ENCODE peak calls at places on chromosomes 12 and 14, in four cellular contexts. C is IMR-90, W is NCI-H1105, U is cardiac fibroblast. B is an unnamed sample.

GRCh38 chr12:109571773-109572505 is 1.4 kb downstream of the MMAB start:
- DNase-seq in W (no peak), U (no peak), C (no peak), B (no peak)

GRCh38 chr12:54460317-54460935 is 13.0 kb downstream of the GTSF1 start:
- DNase-seq in C (no peak), U (no peak), W (no peak), B (peak; percentile 6)

GRCh38 chr14:78399316-78399889 is 229.2 kb downstream of the NRXN3 start:
- DNase-seq in U (peak; percentile 19), C (no peak), W (no peak), B (peak; percentile 27)

GRCh38 chr12:57248934-57249742 is 1.8 kb downstream of the STAC3 start:
- DNase-seq in C (no peak), W (no peak), U (no peak), B (no peak)

GRCh38 chr12:116037941-116038837 is 239.3 kb downstream of the MED13L start:
- DNase-seq in U (no peak), W (no peak), C (peak; percentile 82), B (no peak)

GRCh38 chr14:24236689-24237462 is 4.1 kb downstream of the GMPR2 start:
- DNase-seq in W (no peak), C (no peak), U (no peak), B (no peak)

GRCh38 chr12:130879212-130879686 is 7.4 kb downstream of the RAN start:
- DNase-seq in C (no peak), U (no peak), W (no peak), B (no peak)

GRCh38 chr12:50453872-50454271 is 50.9 kb upstream of the DIP2B start:
- DNase-seq in W (no peak), C (peak; percentile 37), U (no peak), B (no peak)

GRCh38 chr12:56086096-56086495 is 6.1 kb downstream of the ERBB3 start:
- DNase-seq in W (no peak), U (no peak), C (no peak), B (no peak)

GRCh38 chr14:104954746-104955395 is 23.3 kb downstream of the AHNAK2 start:
- DNase-seq in W (no peak), U (no peak), C (no peak), B (no peak)

GRCh38 chr12:22480016-22480415 is 64.3 kb downstream of the C2CD5 start:
- DNase-seq in W (no peak), U (no peak), C (no peak), B (no peak)

GRCh38 chr12:14605401-14605989 is 37.8 kb upstream of the PLBD1 start:
- DNase-seq in C (no peak), U (no peak), W (peak; percentile 12), B (no peak)

GRCh38 chr12:131896811-131897270 is 2.4 kb downstream of the ULK1 start:
- DNase-seq in U (no peak), C (no peak), W (no peak), B (peak; percentile 86)

GRCh38 chr12:75747572-75747995 is 236.2 kb upstream of the KRR1 start:
- DNase-seq in C (peak; percentile 92), W (no peak), U (peak; percentile 56), B (no peak)

GRCh38 chr12:116199160-116199559 is 78.3 kb downstream of the MED13L start:
- DNase-seq in W (no peak), U (no peak), C (no peak), B (no peak)

GRCh38 chr14:37037636-37038387 is 134.6 kb downstream of the SLC25A21 start:
- DNase-seq in W (no peak), C (no peak), U (no peak), B (no peak)

GRCh38 chr14:92340071-92340470 is 17.1 kb downstream of the SLC24A4 start:
- DNase-seq in C (no peak), U (no peak), W (no peak), B (no peak)

GRCh38 chr12:88509851-88510250 is 70.4 kb downstream of the KITLG start:
- DNase-seq in C (no peak), W (no peak), U (no peak), B (no peak)

GRCh38 chr14:23663127-23663526 is 27.0 kb downstream of the DHRS2 start:
- DNase-seq in W (no peak), U (no peak), C (no peak), B (no peak)

GRCh38 chr12:64976131-64976530 is 145.0 kb downstream of the WIF1 start:
- DNase-seq in W (no peak), C (no peak), U (no peak), B (no peak)

GRCh38 chr14:95359974-95360826 is 40.5 kb upstream of the CLMN start:
- DNase-seq in W (no peak), U (peak; percentile 27), C (no peak), B (no peak)

GRCh38 chr14:74793506-74794155 is 30.5 kb downstream of the YLPM1 start:
- DNase-seq in C (no peak), U (peak; percentile 11), W (no peak), B (no peak)

GRCh38 chr12:60803147-60803546 is 1207.3 kb downstream of the SLC16A7 start:
- DNase-seq in W (no peak), C (peak; percentile 37), U (no peak), B (no peak)

GRCh38 chr14:70391493-70392391 is 25.1 kb downstream of the SYNJ2BP start:
- DNase-seq in U (no peak), C (no peak), W (no peak), B (no peak)

GRCh38 chr12:99476956-99477355 is 170.6 kb upstream of the GARIN6 start:
- DNase-seq in W (peak; percentile 7), U (no peak), C (no peak), B (no peak)

GRCh38 chr14:51451561-51451960 is 200.1 kb upstream of the FRMD6 start:
- DNase-seq in W (no peak), U (no peak), C (no peak), B (no peak)

GRCh38 chr14:68623307-68623706 is 169.6 kb downstream of the ZFP36L1 start:
- DNase-seq in W (no peak), U (no peak), C (no peak), B (no peak)

B was measured in Jurkat, Clone E6-1.